ENCODE peak calls at places on chromosomes 2 and 18, in seven cellular contexts. Y, E, F, W, V, N and B are unnamed samples.

GRCh38 chr18:7303306-7303705 is 72.4 kb downstream of the LRRC30 start:
- DNase-seq in N (no peak), Y (no peak), E (no peak), W (no peak), V (no peak), F (no peak), B (no peak)

GRCh38 chr2:38875227-38875575 is 533 bp downstream of the DHX57 start:
- DNase-seq in Y (no peak), F (no peak), N (no peak), E (peak; percentile 1), W (no peak), V (no peak), B (no peak)

GRCh38 chr18:23131693-23132319 is 3.5 kb upstream of the CABLES1 start:
- DNase-seq in F (peak; percentile 64), N (no peak), V (peak; percentile 57), Y (no peak), W (peak; percentile 55), E (peak; percentile 84), B (no peak)

GRCh38 chr2:21123473-21124393 is at the start of gene TDRD15:
- DNase-seq in F (no peak), V (no peak), N (peak; percentile 37), E (no peak), Y (no peak), W (no peak), B (no peak)

GRCh38 chr2:109433926-109434325 is 179.8 kb downstream of the SEPTIN10 start:
- DNase-seq in Y (peak; percentile 75), W (no peak), E (no peak), F (no peak), V (no peak), N (no peak), B (no peak)

GRCh38 chr2:105757361-105757933 is 12.7 kb downstream of the NCK2 start:
- DNase-seq in V (no peak), W (no peak), F (no peak), Y (peak; percentile 31), N (no peak), E (no peak), B (no peak)

GRCh38 chr18:64777561-64777960 is 628.7 kb upstream of the LINC00305 start:
- DNase-seq in F (no peak), N (no peak), Y (no peak), W (no peak), V (no peak), E (no peak), B (no peak)

GRCh38 chr2:7672027-7672684 is 754.9 kb downstream of the RNF144A start:
- DNase-seq in W (peak; percentile 73), N (peak; percentile 72), V (no peak), F (peak; percentile 72), Y (no peak), E (peak; percentile 35), B (peak; percentile 13)

GRCh38 chr2:237980087-237980486 is 13.3 kb downstream of the UBE2F start:
- DNase-seq in F (no peak), V (no peak), Y (peak; percentile 34), W (no peak), N (no peak), E (no peak), B (no peak)

GRCh38 chr2:130829020-130829419 is 7.7 kb upstream of the ARHGEF4 start:
- DNase-seq in N (no peak), W (no peak), E (peak; percentile 57), V (no peak), F (no peak), Y (no peak), B (peak; percentile 91)

GRCh38 chr2:4635289-4635688 is 931.9 kb downstream of the DCDC2C start:
- DNase-seq in V (no peak), E (no peak), W (no peak), F (no peak), N (no peak), Y (no peak), B (no peak)

GRCh38 chr18:77086034-77086433 is 46.5 kb downstream of the MBP start:
- DNase-seq in F (no peak), N (no peak), V (no peak), Y (peak; percentile 7), E (peak; percentile 81), W (no peak), B (no peak)

GRCh38 chr2:54348672-54349071 is 92.6 kb upstream of the TSPYL6 start:
- DNase-seq in N (no peak), E (peak; percentile 64), Y (no peak), V (peak; percentile 69), F (no peak), W (no peak), B (no peak)

GRCh38 chr2:189685540-189686229 is 11.2 kb downstream of the ANKAR start:
- DNase-seq in Y (no peak), W (peak; percentile 54), F (peak; percentile 23), N (no peak), E (peak; percentile 78), V (peak; percentile 54), B (no peak)

GRCh38 chr2:127187081-127187775 is 32.9 kb downstream of the CYP27C1 start:
- DNase-seq in V (no peak), N (no peak), E (no peak), W (peak; percentile 20), Y (peak; percentile 50), F (no peak), B (no peak)

GRCh38 chr2:107091163-107091864 is 205.3 kb upstream of the ST6GAL2 start:
- DNase-seq in Y (no peak), E (no peak), N (no peak), W (no peak), V (no peak), F (no peak), B (no peak)

GRCh38 chr2:27501042-27501441 is 4.4 kb downstream of the GCKR start:
- DNase-seq in Y (no peak), V (no peak), N (no peak), E (no peak), F (no peak), W (peak; percentile 75), B (no peak)

GRCh38 chr2:143942486-143942885 is 577.4 kb downstream of the ZEB2 start:
- DNase-seq in W (no peak), F (no peak), E (no peak), V (no peak), N (no peak), Y (no peak), B (no peak)

GRCh38 chr18:65235966-65236634 is 514.7 kb upstream of the CDH7 start:
- DNase-seq in F (no peak), W (no peak), N (no peak), E (no peak), Y (no peak), V (no peak), B (no peak)

GRCh38 chr2:237642030-237642700 is 14.8 kb downstream of the LRRFIP1 start:
- DNase-seq in F (no peak), N (no peak), W (no peak), V (peak; percentile 22), E (no peak), Y (peak; percentile 39), B (no peak)

GRCh38 chr2:201806442-201806841 is at the start of gene CDK15:
- DNase-seq in F (no peak), Y (no peak), V (peak; percentile 40), E (peak; percentile 80), N (no peak), W (no peak), B (no peak)

GRCh38 chr2:109211324-109211723 is 82.3 kb downstream of the SH3RF3 start:
- DNase-seq in V (no peak), Y (no peak), E (no peak), W (no peak), N (no peak), F (no peak), B (no peak)

GRCh38 chr2:137155351-137156104 is 390.2 kb downstream of the THSD7B start:
- DNase-seq in W (no peak), Y (no peak), N (no peak), F (no peak), V (no peak), E (no peak), B (peak; percentile 9)

GRCh38 chr2:120968307-120969015 is 232.8 kb downstream of the GLI2 start:
- DNase-seq in V (no peak), F (no peak), Y (no peak), N (no peak), W (no peak), E (no peak), B (no peak)

GRCh38 chr2:152278536-152278935 is 56.4 kb upstream of the FMNL2 start:
- DNase-seq in N (no peak), E (no peak), W (no peak), V (no peak), Y (no peak), F (no peak), B (no peak)

GRCh38 chr2:152284398-152284797 is 50.6 kb upstream of the FMNL2 start:
- DNase-seq in Y (no peak), N (no peak), W (no peak), F (no peak), V (no peak), E (no peak), B (no peak)

GRCh38 chr2:152283392-152283791 is 51.6 kb upstream of the FMNL2 start:
- DNase-seq in V (no peak), W (no peak), N (no peak), Y (no peak), E (no peak), F (no peak), B (no peak)
- TF ChIP-seq POLR2A in V (no peak), W (no peak), N (no peak), Y (no peak), E (no peak), F (no peak), B (no peak)

GRCh38 chr2:112658820-112659667 is 13.3 kb downstream of the SLC20A1 start:
- DNase-seq in E (no peak), V (no peak), Y (no peak), W (no peak), F (no peak), N (no peak), B (no peak)
- TF ChIP-seq POLR2A in E (no peak), V (no peak), Y (no peak), W (no peak), F (no peak), N (no peak), B (no peak)

GRCh38 chr2:161136696-161137324 is 23.4 kb upstream of the TANK start:
- DNase-seq in W (no peak), N (no peak), E (peak; percentile 69), Y (no peak), F (no peak), V (no peak), B (no peak)

GRCh38 chr2:161141033-161141432 is 19.2 kb upstream of the TANK start:
- DNase-seq in N (no peak), W (no peak), F (no peak), E (no peak), V (no peak), Y (no peak), B (no peak)

GRCh38 chr2:161136194-161136593 is 24.0 kb upstream of the TANK start:
- DNase-seq in Y (no peak), E (no peak), W (no peak), V (no peak), N (no peak), F (no peak), B (no peak)

GRCh38 chr2:161139098-161139987 is 20.9 kb upstream of the TANK start:
- DNase-seq in N (no peak), F (no peak), W (no peak), E (peak; percentile 74), V (no peak), Y (no peak), B (no peak)

GRCh38 chr2:161138429-161138828 is 21.8 kb upstream of the TANK start:
- DNase-seq in E (no peak), W (no peak), Y (no peak), V (no peak), N (no peak), F (no peak), B (no peak)
- TF ChIP-seq POLR2A in E (no peak), W (no peak), Y (no peak), V (no peak), N (no peak), F (no peak), B (no peak)

GRCh38 chr2:191927319-191927867 is 80.5 kb upstream of the CAVIN2 start:
- DNase-seq in N (no peak), V (peak; percentile 50), E (peak; percentile 74), F (peak; percentile 56), Y (peak; percentile 83), W (peak; percentile 77), B (peak; percentile 55)
- TF ChIP-seq POLR2A in N (no peak), V (no peak), E (no peak), F (no peak), Y (no peak), W (no peak), B (no peak)